ENCODE peak calls at places on chromosomes 7 and 10, in four cellular contexts. V is HFFc6, P is epithelial cell of esophagus, C is fibroblast of villous mesenchyme. K is an unnamed sample.

GRCh38 chr10:13485623-13486022 is 43.2 kb downstream of the BEND7 start:
- DNase-seq in V (no peak), C (no peak), P (peak; percentile 11), K (peak; percentile 15)

GRCh38 chr10:119654540-119654939 is 3.4 kb downstream of the BAG3 start:
- DNase-seq in V (no peak), P (peak; percentile 86), C (peak; percentile 43), K (no peak)

GRCh38 chr10:24951201-24952145 is 933 bp downstream of the PRTFDC1 start:
- DNase-seq in P (no peak), C (peak; percentile 57), V (peak; percentile 23), K (peak; percentile 56)

GRCh38 chr10:67115972-67116371 is 190.1 kb downstream of the LRRTM3 start:
- DNase-seq in C (peak; percentile 2), V (no peak), P (peak; percentile 7), K (no peak)

GRCh38 chr10:88037623-88038022 is 174.2 kb downstream of the PTEN start:
- DNase-seq in P (no peak), C (no peak), V (no peak), K (no peak)

GRCh38 chr7:68537228-68538071 is 1060.8 kb upstream of the AUTS2 start:
- DNase-seq in V (no peak), C (no peak), P (no peak), K (no peak)

GRCh38 chr10:91251430-91252056 is 31.1 kb downstream of the PCGF5 start:
- DNase-seq in C (peak; percentile 65), V (peak; percentile 30), P (peak; percentile 60), K (peak; percentile 66)

GRCh38 chr10:24208661-24209420 is at the start of gene KIAA1217:
- DNase-seq in V (no peak), C (peak; percentile 26), P (peak; percentile 21), K (peak; percentile 5)

GRCh38 chr7:24871765-24872164 is 108.2 kb downstream of the OSBPL3 start:
- DNase-seq in V (no peak), C (no peak), P (no peak), K (no peak)

GRCh38 chr7:84624527-84624926 is 429.9 kb upstream of the SEMA3A start:
- DNase-seq in V (no peak), P (no peak), C (no peak), K (peak; percentile 49)

GRCh38 chr7:952548-953441 is 1.7 kb downstream of the ADAP1 start:
- DNase-seq in V (no peak), C (no peak), P (no peak), K (no peak)

GRCh38 chr7:129489491-129489890 is 12.8 kb upstream of the SMKR1 start:
- DNase-seq in V (peak; percentile 73), P (no peak), C (peak; percentile 69), K (peak; percentile 80)

GRCh38 chr7:141696386-141696785 is 5.6 kb downstream of the DENND11 start:
- DNase-seq in C (peak; percentile 26), P (no peak), V (no peak), K (no peak)

GRCh38 chr10:119620771-119621384 is 24.1 kb upstream of the TIAL1 start:
- DNase-seq in V (no peak), P (no peak), C (no peak), K (no peak)

GRCh38 chr7:83410989-83411591 is 237.8 kb downstream of the SEMA3E start:
- DNase-seq in V (peak; percentile 43), P (peak; percentile 65), C (peak; percentile 49), K (peak; percentile 60)

GRCh38 chr10:22615819-22616499 is 98.4 kb downstream of the PIP4K2A start:
- DNase-seq in C (no peak), V (no peak), P (no peak), K (peak; percentile 65)

GRCh38 chr7:101803203-101804086 is 14.0 kb upstream of the CUX1 start:
- DNase-seq in C (no peak), P (peak; percentile 36), V (no peak), K (no peak)

GRCh38 chr10:201328-201771 is 66.1 kb downstream of the ZMYND11 start:
- DNase-seq in V (peak; percentile 25), C (peak; percentile 4), P (peak; percentile 21), K (peak; percentile 32)

GRCh38 chr10:112232670-112233069 is 49.1 kb upstream of the GPAM start:
- DNase-seq in V (no peak), C (no peak), P (no peak), K (no peak)

GRCh38 chr7:99623091-99623693 is 6.4 kb downstream of the ZSCAN25 start:
- DNase-seq in P (peak; percentile 69), C (no peak), V (peak; percentile 80), K (no peak)

GRCh38 chr10:72297281-72297967 is 23.7 kb downstream of the DDIT4 start:
- DNase-seq in P (peak; percentile 80), C (peak; percentile 98), V (peak; percentile 78), K (peak; percentile 98)

GRCh38 chr10:18450298-18450697 is 201.1 kb downstream of the NSUN6 start:
- DNase-seq in V (no peak), C (no peak), P (no peak), K (no peak)

GRCh38 chr7:20786049-20786412 is 655 bp downstream of the SP8 start:
- DNase-seq in V (no peak), P (peak; percentile 10), C (no peak), K (no peak)

GRCh38 chr10:50623299-50624153 is at the start of gene SGMS1:
- DNase-seq in C (peak; percentile 86), P (peak; percentile 92), V (peak; percentile 74), K (peak; percentile 76)

GRCh38 chr7:46003896-46004875 is 83.1 kb upstream of the IGFBP3 start:
- DNase-seq in P (peak; percentile 87), V (peak; percentile 83), C (no peak), K (peak; percentile 97)

GRCh38 chr7:84247591-84247990 is 53.0 kb upstream of the SEMA3A start:
- DNase-seq in P (peak; percentile 86), C (no peak), V (peak; percentile 52), K (peak; percentile 81)

GRCh38 chr7:140533394-140533872 is 54.1 kb upstream of the MKRN1 start:
- DNase-seq in V (no peak), C (peak; percentile 82), P (no peak), K (peak; percentile 75)

GRCh38 chr10:130013263-130013937 is 49.3 kb upstream of the EBF3 start:
- DNase-seq in P (no peak), C (no peak), V (no peak), K (no peak)

GRCh38 chr7:112437038-112437437 is 13.2 kb upstream of the IFRD1 start:
- DNase-seq in P (peak; percentile 63), C (no peak), V (peak; percentile 63), K (peak; percentile 18)

GRCh38 chr10:66982792-66983481 is 57.1 kb downstream of the LRRTM3 start:
- DNase-seq in C (no peak), V (no peak), P (no peak), K (no peak)

GRCh38 chr7:138992052-138992531 is 10.9 kb upstream of the KIAA1549 start:
- DNase-seq in P (no peak), C (no peak), V (peak; percentile 87), K (no peak)

GRCh38 chr7:100630066-100630465 is 11.3 kb downstream of the TFR2 start:
- DNase-seq in C (no peak), V (no peak), P (no peak), K (no peak)

GRCh38 chr7:100627238-100627549 is 14.2 kb downstream of the TFR2 start:
- DNase-seq in V (no peak), P (no peak), C (no peak), K (no peak)

GRCh38 chr7:100629117-100629711 is 12.1 kb downstream of the TFR2 start:
- DNase-seq in V (no peak), P (peak; percentile 41), C (peak; percentile 25), K (peak; percentile 25)

DNA sequence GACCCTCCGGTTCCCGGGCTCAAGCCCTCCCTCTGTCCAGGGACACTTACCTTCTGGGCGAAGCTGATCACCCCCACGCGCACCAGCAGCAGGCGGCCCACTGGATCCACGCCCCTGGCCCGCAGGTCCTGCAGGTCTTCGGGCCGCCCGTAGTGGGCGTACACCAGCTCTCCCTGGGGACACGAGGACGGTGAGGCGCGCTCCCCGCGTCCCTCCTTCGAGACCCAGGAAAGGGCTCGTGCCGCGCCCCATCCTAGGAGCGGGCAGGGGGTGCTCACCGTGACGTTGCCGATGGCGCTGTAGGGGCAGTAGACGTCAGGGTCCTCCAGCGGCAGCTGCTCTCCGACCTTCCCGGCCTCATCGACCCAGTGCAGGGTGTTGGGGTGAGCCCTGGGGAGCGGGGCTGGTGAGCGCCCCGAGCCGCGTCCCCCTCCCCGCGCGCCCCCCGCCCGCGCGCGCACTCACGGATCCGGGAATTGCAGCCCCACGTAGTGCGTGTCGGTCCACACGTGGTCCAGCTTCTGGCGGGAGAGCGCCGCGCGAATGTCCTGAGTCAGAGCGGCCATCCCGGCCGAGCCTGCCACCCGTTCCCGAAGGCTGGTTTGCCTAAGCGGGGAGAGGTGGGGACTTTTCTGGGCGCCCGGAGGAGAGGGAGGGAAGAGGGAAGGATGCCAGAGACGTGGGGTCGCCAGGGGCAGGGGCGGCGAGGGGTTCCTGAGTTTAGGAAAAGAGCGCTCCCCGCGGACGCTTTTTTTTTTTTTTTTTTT is 8.2 kb downstream of the TFR2 start:
- DNase-seq in C (peak; percentile 13), V (peak; percentile 16), P (peak; percentile 42), K (peak; percentile 24)
- TF ChIP-seq CTCF in C (peak; percentile 30), V (peak; percentile 54), P (peak; percentile 50), K (peak; percentile 20)

DNA sequence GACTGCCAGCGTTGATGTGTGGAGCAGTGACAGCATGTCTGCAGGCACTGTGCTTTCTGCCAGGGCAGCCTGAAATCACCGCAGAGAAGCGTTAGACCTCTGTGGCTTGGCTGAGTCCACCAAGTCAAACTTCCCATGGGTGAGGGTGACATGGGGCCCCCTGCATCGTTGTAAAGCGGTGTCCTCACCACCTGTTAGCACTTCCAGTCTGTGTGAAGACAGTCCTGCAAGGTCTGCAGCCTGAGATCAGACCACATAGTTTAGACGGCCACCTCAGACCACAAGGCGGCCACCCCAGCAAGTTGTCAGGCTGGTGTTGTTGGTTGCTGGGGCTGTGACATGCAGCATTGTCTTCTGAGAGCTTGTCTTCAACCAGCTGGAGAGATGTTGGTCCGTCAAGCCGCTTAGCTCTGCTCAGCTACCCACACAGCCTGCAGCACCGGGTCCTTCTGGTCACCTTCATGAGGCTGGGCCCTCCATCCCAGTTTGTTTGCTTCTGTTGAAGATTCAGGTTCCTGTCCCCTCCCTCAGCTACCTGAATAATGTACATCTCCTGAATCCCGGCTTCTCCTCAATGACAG is 44.1 kb upstream of the TARP start:
- DNase-seq in V (no peak), C (no peak), P (no peak), K (no peak)
- TF ChIP-seq CTCF in V (no peak), C (no peak), P (no peak), K (no peak)

DNA sequence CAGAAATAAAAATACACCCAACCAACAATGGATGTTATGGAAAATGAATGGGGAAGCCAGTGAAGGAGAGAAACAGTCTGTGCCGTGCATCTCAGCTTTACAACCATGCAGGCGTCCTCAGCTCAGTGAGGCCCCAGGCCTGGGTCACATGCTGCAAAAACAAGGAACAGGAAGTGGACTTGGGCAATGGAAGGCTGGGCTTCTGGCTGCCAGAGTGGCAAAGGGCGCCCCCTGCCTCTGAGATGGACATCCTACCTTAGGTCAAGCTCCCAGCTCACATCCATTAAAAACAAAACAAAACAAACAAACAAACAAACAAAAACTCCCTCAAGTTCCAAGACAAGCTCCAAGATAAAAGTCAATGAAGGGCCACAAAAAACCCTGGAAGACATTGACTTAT is 54.7 kb upstream of the AFAP1L2 start:
- DNase-seq in C (peak; percentile 62), V (no peak), P (peak; percentile 61), K (peak; percentile 47)
- TF ChIP-seq CTCF in C (peak; percentile 62), V (peak; percentile 58), P (peak; percentile 59), K (peak; percentile 48)

GRCh38 chr7:27241189-27242045 is 1.2 kb upstream of the EVX1 start:
- DNase-seq in C (no peak), V (no peak), P (no peak), K (no peak)
- TF ChIP-seq CTCF in C (no peak), V (no peak), P (no peak), K (no peak)